ENCODE peak calls at places on chromosomes 7 and 10, in eight cellular contexts. One of them, this sample, is unnamed.

GRCh38 chr10:131830446-131831130 is 70.2 kb upstream of the PPP2R2D start:
- DNase-seq in adrenal gland: no peak
- DNase-seq in CD4-positive, alpha-beta memory T cell: no peak
- DNase-seq in neural progenitor cell: no peak
- DNase-seq in suprapubic skin: peak
- DNase-seq in PC-3: no peak
- DNase-seq in mesendoderm: no peak
- DNase-seq in OCI-LY7: no peak
- DNase-seq in this sample: no peak

GRCh38 chr7:8133955-8134733 is 127.8 kb downstream of the ICA1 start:
- DNase-seq in adrenal gland: no peak
- DNase-seq in CD4-positive, alpha-beta memory T cell: peak
- DNase-seq in neural progenitor cell: no peak
- DNase-seq in suprapubic skin: no peak
- DNase-seq in PC-3: peak
- DNase-seq in mesendoderm: no peak
- DNase-seq in OCI-LY7: no peak
- DNase-seq in this sample: no peak

GRCh38 chr7:66460921-66461361 is 167.7 kb upstream of the KCTD7 start:
- DNase-seq in adrenal gland: no peak
- DNase-seq in CD4-positive, alpha-beta memory T cell: no peak
- DNase-seq in neural progenitor cell: no peak
- DNase-seq in suprapubic skin: no peak
- DNase-seq in PC-3: peak
- DNase-seq in mesendoderm: no peak
- DNase-seq in OCI-LY7: no peak
- DNase-seq in this sample: no peak

GRCh38 chr10:26334932-26335573 is 103.1 kb upstream of the APBB1IP start:
- DNase-seq in adrenal gland: peak
- DNase-seq in CD4-positive, alpha-beta memory T cell: peak
- DNase-seq in neural progenitor cell: peak
- DNase-seq in suprapubic skin: peak
- DNase-seq in PC-3: peak
- DNase-seq in mesendoderm: peak
- DNase-seq in OCI-LY7: peak
- DNase-seq in this sample: peak

GRCh38 chr7:72445075-72445474 is 32.9 kb upstream of the CALN1 start:
- DNase-seq in adrenal gland: no peak
- DNase-seq in CD4-positive, alpha-beta memory T cell: no peak
- DNase-seq in neural progenitor cell: no peak
- DNase-seq in suprapubic skin: no peak
- DNase-seq in PC-3: no peak
- DNase-seq in mesendoderm: no peak
- DNase-seq in OCI-LY7: no peak
- DNase-seq in this sample: no peak

GRCh38 chr10:60573342-60573741 is 183.7 kb upstream of the ANK3 start:
- DNase-seq in adrenal gland: no peak
- DNase-seq in CD4-positive, alpha-beta memory T cell: no peak
- DNase-seq in neural progenitor cell: peak
- DNase-seq in suprapubic skin: no peak
- DNase-seq in PC-3: no peak
- DNase-seq in mesendoderm: peak
- DNase-seq in OCI-LY7: no peak
- DNase-seq in this sample: no peak

GRCh38 chr10:113168560-113168959 is 218.5 kb downstream of the TCF7L2 start:
- DNase-seq in adrenal gland: no peak
- DNase-seq in CD4-positive, alpha-beta memory T cell: no peak
- DNase-seq in neural progenitor cell: no peak
- DNase-seq in suprapubic skin: no peak
- DNase-seq in PC-3: no peak
- DNase-seq in mesendoderm: no peak
- DNase-seq in OCI-LY7: no peak
- DNase-seq in this sample: no peak

GRCh38 chr10:7288060-7288690 is 122.7 kb downstream of the SFMBT2 start:
- DNase-seq in adrenal gland: no peak
- DNase-seq in CD4-positive, alpha-beta memory T cell: no peak
- DNase-seq in neural progenitor cell: no peak
- DNase-seq in suprapubic skin: no peak
- DNase-seq in PC-3: peak
- DNase-seq in mesendoderm: no peak
- DNase-seq in OCI-LY7: no peak
- DNase-seq in this sample: no peak

GRCh38 chr7:47714669-47715607 is 133.0 kb upstream of the TNS3 start:
- DNase-seq in adrenal gland: no peak
- DNase-seq in CD4-positive, alpha-beta memory T cell: no peak
- DNase-seq in neural progenitor cell: no peak
- DNase-seq in suprapubic skin: no peak
- DNase-seq in PC-3: no peak
- DNase-seq in mesendoderm: no peak
- DNase-seq in OCI-LY7: peak
- DNase-seq in this sample: no peak

GRCh38 chr10:11164806-11165590 is 147.3 kb downstream of the CELF2 start:
- DNase-seq in adrenal gland: peak
- DNase-seq in CD4-positive, alpha-beta memory T cell: peak
- DNase-seq in neural progenitor cell: peak
- DNase-seq in suprapubic skin: peak
- DNase-seq in PC-3: no peak
- DNase-seq in mesendoderm: peak
- DNase-seq in OCI-LY7: peak
- DNase-seq in this sample: peak

GRCh38 chr7:41292457-41292856 is 410.4 kb downstream of the INHBA start:
- DNase-seq in adrenal gland: no peak
- DNase-seq in CD4-positive, alpha-beta memory T cell: no peak
- DNase-seq in neural progenitor cell: no peak
- DNase-seq in suprapubic skin: no peak
- DNase-seq in PC-3: peak
- DNase-seq in mesendoderm: no peak
- DNase-seq in OCI-LY7: no peak
- DNase-seq in this sample: peak

GRCh38 chr10:132753596-132753995 is 32.4 kb downstream of the NKX6-2 start:
- DNase-seq in adrenal gland: no peak
- DNase-seq in CD4-positive, alpha-beta memory T cell: no peak
- DNase-seq in neural progenitor cell: no peak
- DNase-seq in suprapubic skin: no peak
- DNase-seq in PC-3: no peak
- DNase-seq in mesendoderm: no peak
- DNase-seq in OCI-LY7: no peak
- DNase-seq in this sample: no peak

GRCh38 chr7:107029061-107029763 is 15.3 kb upstream of the PRKAR2B start:
- DNase-seq in adrenal gland: peak
- DNase-seq in CD4-positive, alpha-beta memory T cell: no peak
- DNase-seq in neural progenitor cell: no peak
- DNase-seq in suprapubic skin: no peak
- DNase-seq in PC-3: peak
- DNase-seq in mesendoderm: no peak
- DNase-seq in OCI-LY7: no peak
- DNase-seq in this sample: peak

GRCh38 chr10:89793649-89794254 is 92.4 kb downstream of the KIF20B start:
- DNase-seq in adrenal gland: peak
- DNase-seq in CD4-positive, alpha-beta memory T cell: peak
- DNase-seq in neural progenitor cell: peak
- DNase-seq in suprapubic skin: no peak
- DNase-seq in PC-3: peak
- DNase-seq in mesendoderm: peak
- DNase-seq in OCI-LY7: peak
- DNase-seq in this sample: peak

GRCh38 chr10:89795840-89796239 is 94.5 kb downstream of the KIF20B start:
- DNase-seq in adrenal gland: no peak
- DNase-seq in CD4-positive, alpha-beta memory T cell: no peak
- DNase-seq in neural progenitor cell: no peak
- DNase-seq in suprapubic skin: no peak
- DNase-seq in PC-3: no peak
- DNase-seq in mesendoderm: peak
- DNase-seq in OCI-LY7: no peak
- DNase-seq in this sample: no peak

GRCh38 chr10:89798092-89798491 is 96.7 kb downstream of the KIF20B start:
- DNase-seq in adrenal gland: no peak
- DNase-seq in CD4-positive, alpha-beta memory T cell: no peak
- DNase-seq in neural progenitor cell: no peak
- DNase-seq in suprapubic skin: no peak
- DNase-seq in PC-3: no peak
- DNase-seq in mesendoderm: no peak
- DNase-seq in OCI-LY7: no peak
- DNase-seq in this sample: no peak

GRCh38 chr10:89799573-89799972 is 98.2 kb downstream of the KIF20B start:
- DNase-seq in adrenal gland: no peak
- DNase-seq in CD4-positive, alpha-beta memory T cell: no peak
- DNase-seq in neural progenitor cell: no peak
- DNase-seq in suprapubic skin: no peak
- DNase-seq in PC-3: no peak
- DNase-seq in mesendoderm: no peak
- DNase-seq in OCI-LY7: no peak
- DNase-seq in this sample: no peak
- H3K27ac ChIP-seq in adrenal gland: no peak
- H3K27ac ChIP-seq in CD4-positive, alpha-beta memory T cell: no peak
- H3K27ac ChIP-seq in neural progenitor cell: no peak
- H3K27ac ChIP-seq in suprapubic skin: no peak
- H3K27ac ChIP-seq in PC-3: no peak
- H3K27ac ChIP-seq in mesendoderm: no peak
- H3K27ac ChIP-seq in OCI-LY7: no peak
- H3K27ac ChIP-seq in this sample: no peak

GRCh38 chr7:77284005-77284404 is 84.4 kb upstream of the FGL2 start:
- DNase-seq in adrenal gland: no peak
- DNase-seq in CD4-positive, alpha-beta memory T cell: no peak
- DNase-seq in neural progenitor cell: no peak
- DNase-seq in suprapubic skin: no peak
- DNase-seq in PC-3: no peak
- DNase-seq in mesendoderm: no peak
- DNase-seq in OCI-LY7: no peak
- DNase-seq in this sample: no peak
- H3K27ac ChIP-seq in adrenal gland: no peak
- H3K27ac ChIP-seq in CD4-positive, alpha-beta memory T cell: no peak
- H3K27ac ChIP-seq in neural progenitor cell: no peak
- H3K27ac ChIP-seq in suprapubic skin: no peak
- H3K27ac ChIP-seq in PC-3: no peak
- H3K27ac ChIP-seq in mesendoderm: no peak
- H3K27ac ChIP-seq in OCI-LY7: no peak
- H3K27ac ChIP-seq in this sample: no peak

GRCh38 chr7:128453836-128454804 is 1.6 kb upstream of the HILPDA start:
- DNase-seq in adrenal gland: peak
- DNase-seq in CD4-positive, alpha-beta memory T cell: no peak
- DNase-seq in neural progenitor cell: peak
- DNase-seq in suprapubic skin: peak
- DNase-seq in PC-3: no peak
- DNase-seq in mesendoderm: peak
- DNase-seq in OCI-LY7: no peak
- DNase-seq in this sample: no peak
- H3K27ac ChIP-seq in adrenal gland: peak
- H3K27ac ChIP-seq in CD4-positive, alpha-beta memory T cell: no peak
- H3K27ac ChIP-seq in neural progenitor cell: no peak
- H3K27ac ChIP-seq in suprapubic skin: peak
- H3K27ac ChIP-seq in PC-3: no peak
- H3K27ac ChIP-seq in mesendoderm: peak
- H3K27ac ChIP-seq in OCI-LY7: no peak
- H3K27ac ChIP-seq in this sample: no peak

GRCh38 chr7:148697256-148697841 is 1.4 kb upstream of the CUL1 start:
- DNase-seq in adrenal gland: peak
- DNase-seq in CD4-positive, alpha-beta memory T cell: peak
- DNase-seq in neural progenitor cell: no peak
- DNase-seq in suprapubic skin: peak
- DNase-seq in PC-3: no peak
- DNase-seq in mesendoderm: no peak
- DNase-seq in OCI-LY7: peak
- DNase-seq in this sample: no peak

GRCh38 chr7:148697950-148698396 is 730 bp upstream of the CUL1 start:
- DNase-seq in adrenal gland: no peak
- DNase-seq in CD4-positive, alpha-beta memory T cell: no peak
- DNase-seq in neural progenitor cell: no peak
- DNase-seq in suprapubic skin: no peak
- DNase-seq in PC-3: peak
- DNase-seq in mesendoderm: peak
- DNase-seq in OCI-LY7: no peak
- DNase-seq in this sample: no peak

GRCh38 chr7:148695953-148696352 is 2.8 kb upstream of the CUL1 start:
- DNase-seq in adrenal gland: no peak
- DNase-seq in CD4-positive, alpha-beta memory T cell: no peak
- DNase-seq in neural progenitor cell: no peak
- DNase-seq in suprapubic skin: no peak
- DNase-seq in PC-3: no peak
- DNase-seq in mesendoderm: no peak
- DNase-seq in OCI-LY7: no peak
- DNase-seq in this sample: no peak

GRCh38 chr7:148698397-148699023 is at the start of gene CUL1:
- DNase-seq in adrenal gland: peak
- DNase-seq in CD4-positive, alpha-beta memory T cell: peak
- DNase-seq in neural progenitor cell: peak
- DNase-seq in suprapubic skin: peak
- DNase-seq in PC-3: peak
- DNase-seq in mesendoderm: peak
- DNase-seq in OCI-LY7: peak
- DNase-seq in this sample: peak

DNA sequence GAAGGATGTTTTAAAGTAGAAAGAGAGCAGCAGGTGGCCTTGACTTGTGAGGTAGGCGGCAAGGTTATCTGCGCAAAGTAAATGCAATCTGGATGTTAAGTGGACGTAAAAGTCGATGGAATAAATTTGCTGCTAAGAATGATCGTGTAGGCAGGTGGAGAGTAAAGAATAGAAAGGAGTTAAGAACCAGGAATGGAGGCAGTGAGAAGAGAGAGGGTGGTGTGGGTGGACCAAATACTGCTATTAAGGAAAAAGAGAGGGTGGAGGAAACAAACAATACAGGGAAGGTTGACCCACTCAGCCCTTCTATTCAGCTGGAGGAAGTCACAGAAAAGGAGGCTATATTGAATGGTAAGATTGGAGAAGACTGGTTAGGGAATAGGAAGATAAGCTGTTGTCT is 1.9 kb upstream of the CUL1 start:
- DNase-seq in adrenal gland: no peak
- DNase-seq in CD4-positive, alpha-beta memory T cell: no peak
- DNase-seq in neural progenitor cell: no peak
- DNase-seq in suprapubic skin: no peak
- DNase-seq in PC-3: no peak
- DNase-seq in mesendoderm: no peak
- DNase-seq in OCI-LY7: no peak
- DNase-seq in this sample: no peak
- H3K27ac ChIP-seq in adrenal gland: no peak
- H3K27ac ChIP-seq in CD4-positive, alpha-beta memory T cell: no peak
- H3K27ac ChIP-seq in neural progenitor cell: no peak
- H3K27ac ChIP-seq in suprapubic skin: peak
- H3K27ac ChIP-seq in PC-3: no peak
- H3K27ac ChIP-seq in mesendoderm: no peak
- H3K27ac ChIP-seq in OCI-LY7: no peak
- H3K27ac ChIP-seq in this sample: no peak

DNA sequence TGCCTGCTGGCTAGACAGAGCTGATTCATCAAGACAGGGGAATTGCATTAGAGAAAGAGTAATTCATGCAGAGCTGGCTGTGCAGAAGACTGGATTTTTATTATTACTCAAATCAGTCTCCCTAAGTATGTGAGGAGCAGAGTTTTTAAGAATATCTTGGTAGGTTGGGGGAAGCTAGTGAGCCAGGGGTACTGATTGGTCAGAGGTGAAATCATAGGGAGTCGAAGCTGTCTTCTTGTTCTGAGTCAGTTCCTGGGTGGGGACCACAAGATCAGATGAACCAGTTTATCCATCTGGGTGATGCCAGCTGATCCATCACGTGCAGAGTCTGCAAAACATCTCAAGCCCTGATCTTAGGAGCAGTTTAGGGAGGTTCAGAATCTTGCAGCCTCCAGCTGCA is 39.8 kb downstream of the FOXI2 start:
- DNase-seq in adrenal gland: no peak
- DNase-seq in CD4-positive, alpha-beta memory T cell: no peak
- DNase-seq in neural progenitor cell: no peak
- DNase-seq in suprapubic skin: no peak
- DNase-seq in PC-3: no peak
- DNase-seq in mesendoderm: no peak
- DNase-seq in OCI-LY7: no peak
- DNase-seq in this sample: no peak
- H3K27ac ChIP-seq in adrenal gland: no peak
- H3K27ac ChIP-seq in CD4-positive, alpha-beta memory T cell: no peak
- H3K27ac ChIP-seq in neural progenitor cell: no peak
- H3K27ac ChIP-seq in suprapubic skin: no peak
- H3K27ac ChIP-seq in PC-3: no peak
- H3K27ac ChIP-seq in mesendoderm: no peak
- H3K27ac ChIP-seq in OCI-LY7: no peak
- H3K27ac ChIP-seq in this sample: no peak

This sample was measured in RWPE1.